ENCODE peak calls at places on chromosomes 5 and 9, in nine cellular contexts. S is fibroblast of pulmonary artery, J is stomach, Z is lung, O is lower lobe of right lung, X is astrocyte, N is heart left ventricle, P is cardiac muscle cell, F is fibroblast of mammary gland. E is an unnamed sample.

GRCh38 chr9:127814619-127815511 is 12.2 kb downstream of the FPGS start:
- DNase-seq in S (no peak), J (no peak), Z (no peak), O (no peak), X (no peak), N (no peak), P (no peak), F (no peak), E (no peak)

GRCh38 chr5:132776077-132776931 is 735 bp downstream of the SEPTIN8 start:
- DNase-seq in S (no peak), J (no peak), Z (no peak), O (no peak), X (peak), N (peak), P (peak), F (no peak), E (no peak)

GRCh38 chr5:131973981-131974380 is 28.5 kb upstream of the MEIKIN start:
- DNase-seq in S (no peak), J (no peak), Z (no peak), O (no peak), X (no peak), N (no peak), P (no peak), F (no peak), E (no peak)

GRCh38 chr5:11878846-11879245 is 25.4 kb downstream of the CTNND2 start:
- DNase-seq in S (no peak), J (no peak), Z (no peak), O (no peak), X (no peak), N (peak), P (no peak), F (no peak), E (no peak)

GRCh38 chr9:112810696-112811490 is 60.3 kb downstream of the SNX30 start:
- DNase-seq in S (no peak), J (no peak), Z (no peak), O (no peak), X (no peak), N (no peak), P (no peak), F (no peak), E (no peak)

GRCh38 chr5:134132372-134133212 is 18.1 kb downstream of the TCF7 start:
- DNase-seq in S (no peak), J (no peak), Z (no peak), O (peak), X (no peak), N (peak), P (no peak), F (no peak), E (no peak)

GRCh38 chr5:8517461-8517860 is 648.5 kb downstream of the MTRR start:
- DNase-seq in S (peak), J (no peak), Z (no peak), O (no peak), X (no peak), N (no peak), P (peak), F (no peak), E (no peak)

GRCh38 chr9:20111173-20111843 is 322.5 kb upstream of the SLC24A2 start:
- DNase-seq in S (no peak), J (no peak), Z (no peak), O (no peak), X (no peak), N (no peak), P (no peak), F (no peak), E (no peak)

DNA sequence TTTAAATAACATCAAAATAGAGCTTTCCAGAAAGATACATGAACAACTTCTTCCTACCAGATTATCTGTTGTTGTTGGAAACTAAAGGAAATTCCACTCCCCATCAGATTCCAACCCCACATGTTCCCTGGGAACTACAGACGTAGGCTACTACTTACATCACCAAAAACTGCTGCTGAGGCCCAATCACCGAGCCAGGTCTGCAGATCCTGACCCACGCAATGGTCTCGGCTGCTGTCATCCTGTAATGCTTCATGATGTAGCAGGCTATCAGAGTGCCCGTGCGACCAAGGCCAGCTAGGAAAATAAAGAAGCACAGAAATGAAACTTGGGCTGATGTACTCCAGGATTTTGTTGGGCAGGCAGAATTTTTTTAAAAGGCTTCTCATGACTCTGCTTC is 73.5 kb downstream of the HABP4 start:
- DNase-seq in S (peak), J (no peak), Z (no peak), O (no peak), X (peak), N (peak), P (peak), F (peak), E (peak)
- H3K4me3 ChIP-seq in S (no peak), J (no peak), Z (no peak), O (no peak), X (no peak), N (no peak), P (no peak), F (no peak), E (no peak)

GRCh38 chr5:137402436-137403187 is 96.5 kb downstream of the SPOCK1 start:
- DNase-seq in S (no peak), J (no peak), Z (no peak), O (no peak), X (no peak), N (no peak), P (no peak), F (no peak), E (no peak)
- TF ChIP-seq CTCF in S (no peak), J (no peak), Z (no peak), O (no peak), X (no peak), N (no peak), P (no peak), F (no peak), E (no peak)

GRCh38 chr9:131410051-131410491 is 16.2 kb downstream of the PRRC2B start:
- DNase-seq in S (peak), J (no peak), Z (no peak), O (no peak), X (no peak), N (no peak), P (peak), F (peak), E (peak)

GRCh38 chr9:131407717-131408195 is 13.9 kb downstream of the PRRC2B start:
- DNase-seq in S (peak), J (no peak), Z (peak), O (peak), X (no peak), N (peak), P (peak), F (peak), E (peak)

GRCh38 chr9:131406567-131407436 is 12.9 kb downstream of the PRRC2B start:
- DNase-seq in S (no peak), J (no peak), Z (no peak), O (no peak), X (no peak), N (no peak), P (no peak), F (no peak), E (no peak)

GRCh38 chr9:131411719-131412681 is 18.1 kb downstream of the PRRC2B start:
- DNase-seq in S (no peak), J (no peak), Z (no peak), O (no peak), X (no peak), N (no peak), P (no peak), F (no peak), E (no peak)

DNA sequence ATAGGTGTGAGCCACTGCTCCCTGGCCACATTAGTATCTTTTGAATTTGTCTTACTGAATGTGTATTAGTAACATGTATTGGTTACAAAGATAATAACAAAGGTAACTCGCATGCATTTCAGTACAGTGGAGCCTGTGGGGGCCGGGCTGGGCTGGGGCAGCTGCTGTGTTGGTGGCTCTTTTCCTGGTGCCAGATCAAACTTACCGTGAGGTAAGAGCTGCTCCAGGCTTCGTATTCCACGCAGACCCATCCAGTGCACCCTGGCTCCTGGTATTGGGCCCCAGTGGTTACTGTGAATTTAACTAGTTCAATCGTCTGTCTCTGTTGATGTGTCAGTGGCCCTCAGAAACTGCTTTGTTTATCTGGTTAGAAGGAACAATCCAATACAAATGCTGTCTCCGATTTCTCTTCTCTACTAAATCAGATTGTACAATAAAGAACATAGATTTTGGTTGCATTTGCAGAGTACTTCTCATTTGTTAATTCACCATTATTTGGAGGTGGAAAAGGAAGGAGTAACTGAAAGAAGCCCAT is 15.6 kb downstream of the PRRC2B start:
- DNase-seq in S (no peak), J (no peak), Z (no peak), O (no peak), X (no peak), N (no peak), P (no peak), F (no peak), E (no peak)
- H3K4me3 ChIP-seq in S (no peak), J (no peak), Z (no peak), O (no peak), X (no peak), N (no peak), P (no peak), F (no peak), E (no peak)

GRCh38 chr5:67681703-67682102 is 485.1 kb upstream of the CD180 start:
- DNase-seq in S (no peak), J (no peak), Z (no peak), O (no peak), X (no peak), N (no peak), P (no peak), F (no peak), E (no peak)
- TF ChIP-seq CTCF in S (no peak), J (no peak), Z (no peak), O (no peak), X (no peak), N (no peak), P (no peak), F (no peak), E (no peak)

GRCh38 chr5:140113180-140113698 is 670 bp upstream of the PURA start:
- DNase-seq in S (no peak), J (no peak), Z (no peak), O (peak), X (no peak), N (peak), P (no peak), F (no peak), E (no peak)

GRCh38 chr5:140112685-140113179 is 1.2 kb upstream of the PURA start:
- DNase-seq in S (peak), J (no peak), Z (no peak), O (no peak), X (peak), N (no peak), P (peak), F (no peak), E (peak)

GRCh38 chr5:140109818-140110733 is 3.8 kb upstream of the PURA start:
- DNase-seq in S (no peak), J (no peak), Z (no peak), O (no peak), X (no peak), N (no peak), P (no peak), F (no peak), E (no peak)

GRCh38 chr5:140111859-140112551 is 1.9 kb upstream of the PURA start:
- DNase-seq in S (no peak), J (no peak), Z (no peak), O (no peak), X (no peak), N (no peak), P (no peak), F (no peak), E (no peak)

GRCh38 chr5:140111043-140111858 is 2.7 kb upstream of the PURA start:
- DNase-seq in S (no peak), J (no peak), Z (no peak), O (no peak), X (no peak), N (no peak), P (no peak), F (no peak), E (no peak)
- H3K4me3 ChIP-seq in S (no peak), J (no peak), Z (no peak), O (no peak), X (no peak), N (no peak), P (no peak), F (no peak), E (no peak)

GRCh38 chr5:119453045-119453383 is 717 bp downstream of the HSD17B4 start:
- DNase-seq in S (peak), J (peak), Z (peak), O (peak), X (peak), N (peak), P (peak), F (peak), E (peak)

GRCh38 chr5:119454171-119454570 is 1.9 kb downstream of the HSD17B4 start:
- DNase-seq in S (no peak), J (no peak), Z (no peak), O (no peak), X (no peak), N (no peak), P (no peak), F (no peak), E (no peak)

GRCh38 chr5:119452060-119452372 is 281 bp upstream of the HSD17B4 start:
- DNase-seq in S (no peak), J (no peak), Z (no peak), O (no peak), X (no peak), N (no peak), P (no peak), F (no peak), E (no peak)

GRCh38 chr5:119451561-119451960 is 736 bp upstream of the HSD17B4 start:
- DNase-seq in S (no peak), J (no peak), Z (no peak), O (no peak), X (no peak), N (no peak), P (no peak), F (no peak), E (no peak)

DNA sequence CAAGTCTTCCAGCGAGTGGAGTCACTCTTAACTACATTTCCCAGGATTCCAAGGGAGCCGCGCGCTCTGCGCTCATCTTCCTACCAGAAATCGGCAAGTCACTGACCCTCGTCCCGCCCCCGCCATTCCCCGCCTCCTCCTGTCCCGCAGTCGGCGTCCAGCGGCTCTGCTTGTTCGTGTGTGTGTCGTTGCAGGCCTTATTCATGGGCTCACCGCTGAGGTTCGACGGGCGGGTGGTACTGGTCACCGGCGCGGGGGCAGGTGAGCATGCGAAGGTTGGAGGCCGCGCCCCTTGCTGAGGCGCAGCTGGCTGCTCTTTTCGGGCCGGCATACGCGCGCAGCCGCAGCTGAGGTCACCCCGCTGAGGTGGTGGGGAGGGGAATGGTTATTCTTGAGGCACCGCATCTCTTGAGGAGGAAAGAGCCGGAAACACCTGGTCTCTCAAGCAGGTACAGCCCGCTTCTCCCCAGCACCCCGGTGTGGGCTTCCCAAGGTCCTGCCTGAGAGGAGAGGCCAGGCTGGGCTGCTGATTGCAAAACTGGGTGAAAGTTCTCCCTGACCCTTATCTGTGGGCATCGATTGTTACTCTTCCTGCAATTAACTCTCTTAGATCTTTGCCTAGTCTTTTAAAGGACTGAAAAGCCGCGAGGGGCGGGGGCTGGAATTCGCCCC is at the start of gene HSD17B4:
- DNase-seq in S (peak), J (peak), Z (peak), O (peak), X (peak), N (peak), P (peak), F (peak), E (peak)
- TF ChIP-seq CTCF in S (no peak), J (no peak), Z (no peak), O (no peak), X (no peak), N (no peak), P (no peak), F (no peak), E (no peak)

GRCh38 chr5:157549954-157550549 is 25.5 kb downstream of the ADAM19 start:
- DNase-seq in S (no peak), J (no peak), Z (no peak), O (no peak), X (no peak), N (no peak), P (no peak), F (no peak), E (no peak)

GRCh38 chr5:157547909-157548512 is 27.6 kb downstream of the ADAM19 start:
- DNase-seq in S (no peak), J (no peak), Z (no peak), O (no peak), X (no peak), N (no peak), P (no peak), F (no peak), E (no peak)

GRCh38 chr5:157550668-157551067 is 24.9 kb downstream of the ADAM19 start:
- DNase-seq in S (no peak), J (no peak), Z (no peak), O (no peak), X (no peak), N (no peak), P (no peak), F (no peak), E (no peak)

GRCh38 chr5:157549283-157549629 is 26.3 kb downstream of the ADAM19 start:
- DNase-seq in S (no peak), J (no peak), Z (no peak), O (no peak), X (peak), N (no peak), P (no peak), F (no peak), E (peak)

GRCh38 chr5:157548513-157549282 is 26.9 kb downstream of the ADAM19 start:
- DNase-seq in S (peak), J (no peak), Z (no peak), O (no peak), X (peak), N (no peak), P (peak), F (peak), E (peak)
- H3K4me3 ChIP-seq in S (no peak), J (no peak), Z (no peak), O (no peak), X (peak), N (no peak), P (no peak), F (no peak), E (peak)